ENCODE peak calls at places on chromosomes 4 and X, in eight cellular contexts. Z is PC-3, L is keratinocyte, I is astrocyte, U is mammary epithelial cell, F is neural progenitor cell, O is hepatocyte, D is MM.1S. B is an unnamed sample.

GRCh38 chr4:124278477-124278876 is 434.1 kb downstream of the ANKRD50 start:
- DNase-seq in Z (peak), L (no peak), I (peak), U (peak), F (no peak), O (no peak), D (no peak), B (no peak)

GRCh38 chrX:21056636-21057035 is 317.6 kb upstream of the CNKSR2 start:
- DNase-seq in Z (peak), L (no peak), I (peak), U (peak), F (no peak), O (no peak), D (no peak), B (no peak)

GRCh38 chr4:166816901-166817300 is 417.4 kb downstream of the SPOCK3 start:
- DNase-seq in Z (no peak), L (no peak), I (peak), U (peak), F (no peak), O (peak), D (no peak), B (no peak)

GRCh38 chr4:166003811-166004210 is 130.8 kb downstream of the TLL1 start:
- DNase-seq in Z (peak), L (no peak), I (no peak), U (no peak), F (no peak), O (no peak), D (no peak), B (no peak)

GRCh38 chrX:20527458-20528099 is 260.9 kb upstream of the RPS6KA3 start:
- DNase-seq in Z (peak), L (no peak), I (no peak), U (no peak), F (peak), O (peak), D (peak), B (no peak)

GRCh38 chr4:95601342-95601741 is 52.6 kb upstream of the UNC5C start:
- DNase-seq in Z (no peak), L (no peak), I (no peak), U (no peak), F (no peak), O (no peak), D (no peak), B (no peak)

GRCh38 chr4:2792711-2793577 is at the start of gene SH3BP2:
- DNase-seq in Z (peak), L (no peak), I (no peak), U (peak), F (peak), O (peak), D (peak), B (peak)

GRCh38 chrX:18721683-18722499 is 14.4 kb downstream of the PPEF1 start:
- DNase-seq in Z (no peak), L (no peak), I (no peak), U (no peak), F (no peak), O (no peak), D (no peak), B (no peak)

GRCh38 chr4:177051473-177052060 is 258.1 kb upstream of the NEIL3 start:
- DNase-seq in Z (peak), L (peak), I (no peak), U (peak), F (peak), O (peak), D (peak), B (no peak)

GRCh38 chr4:7003879-7004240 is 39.3 kb upstream of the TADA2B start:
- DNase-seq in Z (no peak), L (no peak), I (no peak), U (no peak), F (no peak), O (no peak), D (no peak), B (peak)

GRCh38 chr4:20017035-20017434 is 234.7 kb upstream of the SLIT2 start:
- DNase-seq in Z (peak), L (no peak), I (peak), U (no peak), F (no peak), O (no peak), D (no peak), B (no peak)

GRCh38 chrX:130118941-130119640 is 8.8 kb upstream of the ELF4 start:
- DNase-seq in Z (no peak), L (no peak), I (peak), U (peak), F (no peak), O (no peak), D (no peak), B (peak)

GRCh38 chr4:114373508-114373907 is 225.1 kb upstream of the UGT8 start:
- DNase-seq in Z (no peak), L (no peak), I (no peak), U (no peak), F (no peak), O (no peak), D (no peak), B (no peak)

GRCh38 chr4:151688003-151688784 is 72.6 kb downstream of the GATB start:
- DNase-seq in Z (no peak), L (no peak), I (peak), U (no peak), F (peak), O (no peak), D (no peak), B (peak)

GRCh38 chr4:32462944-32463343 is 1742.8 kb downstream of the PCDH7 start:
- DNase-seq in Z (peak), L (no peak), I (no peak), U (no peak), F (peak), O (no peak), D (peak), B (no peak)

GRCh38 chr4:70715097-70715496 is 6.7 kb upstream of the RUFY3 start:
- DNase-seq in Z (no peak), L (no peak), I (peak), U (no peak), F (no peak), O (no peak), D (no peak), B (peak)

DNA sequence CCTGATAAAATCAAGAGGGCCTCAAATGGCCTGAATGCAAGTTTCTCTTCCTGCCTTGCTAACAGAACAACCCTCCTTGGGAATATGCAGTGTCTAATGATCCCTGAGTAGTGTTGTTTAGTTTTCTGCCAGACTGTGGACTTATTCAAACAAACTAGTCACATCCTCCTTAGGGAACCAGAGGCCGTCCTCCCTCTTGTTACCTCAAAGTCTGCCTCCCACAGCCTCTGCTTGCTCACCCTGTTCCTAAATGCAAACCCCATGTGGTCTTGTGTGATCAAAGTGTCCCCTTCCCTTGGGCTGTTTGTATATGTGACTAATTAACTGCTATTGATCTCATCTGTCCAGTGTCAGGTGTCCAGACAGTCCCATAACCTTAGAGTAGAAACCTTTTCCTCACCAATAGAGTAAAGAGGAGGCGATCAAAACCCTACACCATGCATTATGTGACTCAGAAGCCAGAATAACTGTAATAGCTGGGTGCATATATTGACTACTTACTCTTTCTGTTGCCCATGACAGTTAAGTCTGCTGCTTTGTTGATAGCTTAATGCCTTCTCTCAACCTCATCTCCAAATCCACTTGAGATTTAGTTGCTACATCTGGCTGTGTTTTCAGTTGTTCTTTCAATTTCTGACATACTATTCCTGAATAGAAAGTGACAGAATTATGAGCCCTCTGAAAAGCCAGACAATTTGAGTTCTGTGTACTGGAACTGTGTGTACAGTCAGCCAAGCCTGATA is 473.0 kb upstream of the NWD2 start:
- DNase-seq in Z (no peak), L (no peak), I (no peak), U (no peak), F (no peak), O (no peak), D (peak), B (no peak)
- H3K4me2 ChIP-seq in Z (no peak), L (no peak), I (no peak), U (no peak), F (no peak), O (no peak), D (peak), B (no peak)

GRCh38 chr4:67480810-67481209 is 64.5 kb downstream of the CENPC start:
- DNase-seq in Z (no peak), L (no peak), I (no peak), U (no peak), F (no peak), O (no peak), D (no peak), B (no peak)

DNA sequence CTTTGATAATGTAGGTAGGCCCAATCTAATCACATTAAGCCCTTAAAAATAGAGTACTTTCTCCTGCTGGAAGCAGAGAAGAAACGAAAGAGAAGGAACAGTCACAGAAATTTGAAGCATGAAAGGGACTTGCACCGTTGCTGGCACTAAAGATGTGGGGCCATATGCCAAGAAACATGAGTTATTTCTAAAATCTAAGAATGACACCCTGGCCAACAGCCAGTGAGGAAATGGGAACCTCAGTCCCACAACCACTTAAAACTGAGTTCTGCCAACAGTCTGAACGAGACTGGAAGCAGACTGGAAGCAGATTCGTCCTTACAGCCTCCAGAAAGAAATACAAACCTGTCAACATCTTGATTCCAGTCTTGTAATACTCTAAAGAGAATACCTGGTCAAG is 70.1 kb downstream of the CENPC start:
- DNase-seq in Z (no peak), L (no peak), I (no peak), U (no peak), F (no peak), O (no peak), D (no peak), B (no peak)
- TF ChIP-seq CTCF in Z (no peak), L (no peak), I (no peak), U (no peak), F (no peak), O (no peak), D (no peak), B (no peak)

DNA sequence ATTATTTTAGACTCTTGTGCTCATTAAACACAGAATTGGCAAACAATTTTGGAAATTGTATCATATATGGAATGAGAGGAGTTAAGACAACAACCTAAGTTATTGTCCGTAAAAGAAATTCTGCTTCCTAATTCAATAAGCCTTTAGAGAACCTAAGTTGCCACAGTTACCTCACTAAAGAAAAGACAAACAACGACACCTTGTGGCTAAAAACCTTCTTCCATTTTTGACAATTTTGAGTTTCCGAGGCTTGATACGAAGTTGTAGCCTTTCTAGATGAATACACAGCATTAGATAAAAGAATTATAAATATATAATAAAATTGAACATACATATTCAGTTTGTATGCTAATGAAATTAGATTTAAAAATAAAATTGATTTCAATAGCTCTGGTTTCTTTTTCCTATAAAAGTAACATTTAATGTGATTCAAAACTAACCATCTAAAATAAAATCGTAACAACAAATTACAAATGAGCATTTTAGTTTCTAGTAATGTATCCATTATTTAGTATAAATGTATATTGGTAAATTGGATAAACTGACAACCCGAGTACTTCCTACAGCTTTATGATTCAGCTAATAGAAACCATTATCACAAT is 275.1 kb downstream of the GPM6A start:
- DNase-seq in Z (peak), L (peak), I (peak), U (peak), F (peak), O (peak), D (peak), B (no peak)
- H3K4me2 ChIP-seq in Z (no peak), L (no peak), I (peak), U (no peak), F (no peak), O (no peak), D (no peak), B (peak)

DNA sequence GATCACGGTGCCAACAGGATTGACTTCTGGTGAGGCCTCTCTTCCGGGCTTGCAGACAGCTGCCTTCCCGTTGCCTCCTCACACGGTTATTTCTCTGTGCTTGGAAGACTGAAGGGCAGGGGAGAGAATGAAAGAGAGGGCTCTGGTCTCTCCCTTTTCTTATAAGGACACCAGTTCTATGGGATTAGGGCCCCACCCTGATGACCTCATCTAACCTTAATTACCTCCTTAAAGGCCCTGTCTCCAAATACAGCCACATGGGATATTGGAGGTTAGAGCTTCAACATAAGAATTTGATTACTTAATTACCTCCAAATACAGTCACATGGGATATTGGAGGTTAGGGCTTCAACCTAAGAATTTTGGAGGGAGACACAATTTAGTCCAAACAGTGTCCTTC is 46.5 kb downstream of the EVC start:
- DNase-seq in Z (no peak), L (no peak), I (no peak), U (peak), F (no peak), O (no peak), D (no peak), B (no peak)
- TF ChIP-seq CTCF in Z (no peak), L (no peak), I (no peak), U (no peak), F (no peak), O (no peak), D (no peak), B (no peak)

DNA sequence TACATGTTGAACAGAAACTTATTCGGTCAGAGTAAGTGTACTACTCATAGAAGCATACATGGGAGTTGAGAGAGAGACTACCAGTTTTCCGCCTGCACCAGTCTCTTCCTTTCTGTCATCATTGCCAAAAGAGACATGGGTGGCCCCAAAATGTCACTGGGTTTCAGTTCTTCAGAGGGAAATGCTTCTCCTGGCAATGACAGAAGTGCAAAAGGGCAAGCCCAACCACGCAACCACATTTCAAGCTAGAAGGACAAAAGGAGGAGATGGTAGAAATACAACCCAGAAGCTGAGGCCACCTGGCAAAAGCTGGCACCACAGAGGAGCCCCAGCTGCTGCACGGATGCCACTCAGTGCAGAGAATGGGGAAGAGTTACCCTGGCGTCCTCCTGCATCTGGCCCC is 320.1 kb downstream of the BCOR start:
- DNase-seq in Z (no peak), L (no peak), I (no peak), U (no peak), F (no peak), O (no peak), D (peak), B (no peak)
- H3K4me2 ChIP-seq in Z (no peak), L (no peak), I (no peak), U (no peak), F (no peak), O (no peak), D (no peak), B (no peak)

GRCh38 chr4:108744307-108744706 is 18.5 kb downstream of the ETNPPL start:
- DNase-seq in Z (no peak), L (no peak), I (no peak), U (no peak), F (no peak), O (no peak), D (no peak), B (no peak)

GRCh38 chr4:108738307-108738706 is 24.5 kb downstream of the ETNPPL start:
- DNase-seq in Z (peak), L (no peak), I (peak), U (peak), F (no peak), O (no peak), D (no peak), B (no peak)

GRCh38 chr4:108742451-108742850 is 20.4 kb downstream of the ETNPPL start:
- DNase-seq in Z (no peak), L (no peak), I (no peak), U (no peak), F (peak), O (no peak), D (no peak), B (no peak)

GRCh38 chr4:108743021-108743420 is 19.8 kb downstream of the ETNPPL start:
- DNase-seq in Z (no peak), L (no peak), I (no peak), U (no peak), F (peak), O (no peak), D (no peak), B (no peak)
- TF ChIP-seq CTCF in Z (no peak), L (no peak), I (no peak), U (no peak), F (peak), O (no peak), D (no peak), B (no peak)

GRCh38 chr4:86939123-86939522 is 4.3 kb downstream of the AFF1 start:
- DNase-seq in Z (peak), L (no peak), I (no peak), U (no peak), F (no peak), O (no peak), D (no peak), B (no peak)
- H3K4me2 ChIP-seq in Z (peak), L (peak), I (no peak), U (no peak), F (no peak), O (peak), D (peak), B (no peak)

DNA sequence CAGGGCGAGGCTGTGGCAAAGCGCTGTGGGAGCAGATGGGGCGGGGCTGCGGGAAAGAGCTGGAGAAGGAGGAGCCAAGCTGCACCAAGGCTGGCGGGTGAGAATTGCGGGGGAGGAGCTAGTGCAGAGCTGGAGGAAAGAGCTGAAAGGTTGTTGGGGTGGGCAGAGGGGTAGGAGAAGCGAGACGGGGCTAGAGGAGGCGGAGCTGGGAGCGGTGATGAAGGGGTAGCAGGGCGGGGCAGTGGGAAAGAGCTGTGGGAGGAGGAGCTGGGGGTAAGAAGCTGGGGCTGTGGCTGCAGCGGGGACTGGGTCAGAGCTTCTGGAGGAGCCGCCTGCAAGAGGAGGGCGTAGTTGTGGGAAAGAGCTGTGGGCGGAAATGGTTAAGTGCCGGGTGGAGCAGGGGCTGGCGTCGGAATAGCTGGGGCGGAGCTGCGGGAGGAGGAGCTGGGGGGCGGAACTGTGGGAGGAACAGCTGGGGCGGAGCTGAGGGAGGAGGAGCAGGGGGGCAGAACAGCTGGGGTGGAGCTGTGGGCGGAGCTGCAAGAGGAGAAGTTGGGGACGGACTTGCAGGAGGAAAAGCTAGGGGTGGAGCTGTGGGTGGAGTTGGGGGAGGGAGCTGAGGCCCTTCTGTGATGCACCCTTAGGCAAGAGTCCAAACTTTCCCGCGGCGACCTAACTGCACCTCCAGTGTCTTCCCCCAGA is 1.9 kb upstream of the EOLA2 start:
- DNase-seq in Z (peak), L (peak), I (peak), U (peak), F (peak), O (peak), D (peak), B (peak)
- TF ChIP-seq CTCF in Z (no peak), L (peak), I (peak), U (peak), F (peak), O (peak), D (peak), B (peak)

B was measured in osteoblast.